ENCODE peak calls at places on chromosomes 2 and 18, in four cellular contexts. T, M, O and H are unnamed samples.
A peak's percentile ranks its signal among the peaks of the same experiment; 100 is the strongest.

GRCh38 chr2:161161074-161161577 is 898 bp downstream of the TANK start:
- DNase-seq in T (no peak), M (no peak), O (peak; percentile 25), H (no peak)

GRCh38 chr2:45233301-45233700 is 224.0 kb upstream of the SIX2 start:
- DNase-seq in T (no peak), M (no peak), O (no peak), H (no peak)

GRCh38 chr2:55033076-55033742 is 17.0 kb downstream of the RTN4 start:
- DNase-seq in T (no peak), M (no peak), O (no peak), H (no peak)

GRCh38 chr18:31042068-31042390 is 513 bp downstream of the DSC3 start:
- DNase-seq in T (no peak), M (no peak), O (no peak), H (no peak)

GRCh38 chr18:57915848-57916596 is 112.9 kb upstream of the ATP8B1 start:
- DNase-seq in T (peak; percentile 72), M (no peak), O (no peak), H (no peak)

GRCh38 chr2:44843641-44844040 is 97.9 kb upstream of the SIX3 start:
- DNase-seq in T (no peak), M (no peak), O (no peak), H (no peak)

GRCh38 chr18:76361219-76361618 is 133.8 kb downstream of the ZNF516 start:
- DNase-seq in T (no peak), M (no peak), O (no peak), H (no peak)

GRCh38 chr2:190649798-190650390 is 1.0 kb downstream of the NAB1 start:
- DNase-seq in T (peak; percentile 38), M (no peak), O (no peak), H (no peak)

GRCh38 chr18:72808688-72809087 is 59.1 kb downstream of the NETO1 start:
- DNase-seq in T (no peak), M (no peak), O (no peak), H (no peak)